ENCODE peak calls at places on chromosomes 12 and 14, in seven cellular contexts. K, Q, R, S, B, L and G are unnamed samples.

GRCh38 chr12:114780746-114781399 is 96.9 kb upstream of the TBX3 start:
- DNase-seq in Q (no peak), K (no peak), R (no peak), S (no peak), L (no peak), B (no peak), G (no peak)

GRCh38 chr14:59435106-59435505 is 30.1 kb downstream of the GPR135 start:
- DNase-seq in Q (no peak), B (no peak), S (no peak), L (no peak), K (no peak), R (no peak), G (no peak)

GRCh38 chr12:19778111-19778688 is 338.9 kb downstream of the AEBP2 start:
- DNase-seq in K (no peak), Q (no peak), L (no peak), R (no peak), S (no peak), B (no peak), G (no peak)

GRCh38 chr12:113903381-113903863 is 62.7 kb downstream of the RBM19 start:
- DNase-seq in R (no peak), K (no peak), L (no peak), B (no peak), S (no peak), Q (no peak), G (no peak)

GRCh38 chr12:53224268-53224896 is 7.6 kb downstream of the RARG start:
- DNase-seq in L (no peak), K (peak; percentile 79), S (peak; percentile 60), B (no peak), Q (no peak), R (no peak), G (no peak)

GRCh38 chr14:102644523-102644922 is 52.1 kb downstream of the RCOR1 start:
- DNase-seq in S (no peak), R (no peak), K (no peak), Q (no peak), B (no peak), L (no peak), G (no peak)

GRCh38 chr12:46401703-46402102 is 29.1 kb upstream of the SLC38A2 start:
- DNase-seq in K (peak; percentile 29), B (no peak), R (no peak), Q (peak; percentile 37), L (no peak), S (no peak), G (no peak)

GRCh38 chr12:6840428-6841138 is at the start of gene GNB3:
- DNase-seq in B (no peak), R (no peak), S (no peak), Q (peak; percentile 61), K (no peak), L (no peak), G (no peak)

GRCh38 chr12:45912774-45913173 is 77.6 kb downstream of the SCAF11 start:
- DNase-seq in K (no peak), R (no peak), B (no peak), Q (no peak), S (no peak), L (no peak), G (no peak)

GRCh38 chr12:24950231-24950834 is 1.4 kb upstream of the BCAT1 start:
- DNase-seq in B (no peak), K (no peak), L (no peak), R (no peak), Q (no peak), S (no peak), G (no peak)

GRCh38 chr12:43957732-43958131 is 121.9 kb downstream of the TMEM117 start:
- DNase-seq in L (peak; percentile 4), R (no peak), K (peak; percentile 61), S (peak; percentile 31), B (peak; percentile 35), Q (no peak), G (no peak)

GRCh38 chr14:24861083-24861630 is 188.8 kb downstream of the STXBP6 start:
- DNase-seq in B (peak; percentile 57), K (peak; percentile 7), L (no peak), S (no peak), Q (no peak), R (no peak), G (no peak)

GRCh38 chr12:53659011-53659551 is 16.8 kb downstream of the ATP5MC2 start:
- DNase-seq in Q (no peak), S (peak; percentile 30), L (peak; percentile 66), K (peak; percentile 44), R (no peak), B (peak; percentile 88), G (peak; percentile 45)

GRCh38 chr14:102088012-102088792 is 1.4 kb upstream of the HSP90AA1 start:
- DNase-seq in R (no peak), B (no peak), S (no peak), K (peak; percentile 63), Q (peak; percentile 58), L (no peak), G (peak; percentile 21)

GRCh38 chr12:100164153-100164704 is 21.6 kb upstream of the BLTP3B start:
- DNase-seq in K (no peak), R (no peak), B (no peak), Q (no peak), S (no peak), L (no peak), G (no peak)

GRCh38 chr12:49198431-49199155 is 9.7 kb upstream of the TUBA1A start:
- DNase-seq in S (no peak), B (no peak), L (peak; percentile 33), Q (peak; percentile 45), K (peak; percentile 59), R (no peak), G (no peak)

GRCh38 chr14:74509587-74510210 is 16.1 kb downstream of the ISCA2 start:
- DNase-seq in K (no peak), L (no peak), S (no peak), B (no peak), R (no peak), Q (no peak), G (no peak)